ENCODE peak calls at places on chromosomes 16 and 17, in eight cellular contexts. I, K, A, Q, G, U, P and B are unnamed samples.
A peak's percentile ranks its signal among the peaks of the same experiment; 100 is the strongest.

GRCh38 chr17:53004902-53005301 is 817.8 kb upstream of the KIF2B start:
- DNase-seq in U (no peak), Q (no peak), P (no peak), A (no peak), K (no peak), I (no peak), G (no peak), B (no peak)

GRCh38 chr17:30352247-30352814 is 18.5 kb upstream of the TMIGD1 start:
- DNase-seq in G (no peak), U (no peak), A (no peak), I (no peak), K (no peak), Q (no peak), P (no peak), B (peak; percentile 81)

GRCh38 chr17:65531508-65532431 is 29.7 kb downstream of the AXIN2 start:
- DNase-seq in P (peak; percentile 60), G (peak; percentile 84), A (no peak), I (peak; percentile 50), K (no peak), U (peak; percentile 44), Q (no peak), B (no peak)

GRCh38 chr17:80092959-80093358 is 8.4 kb upstream of the GAA start:
- DNase-seq in A (no peak), K (no peak), P (no peak), Q (no peak), I (no peak), G (no peak), U (no peak), B (no peak)

GRCh38 chr17:12256380-12256995 is 235.8 kb downstream of the MAP2K4 start:
- DNase-seq in I (peak; percentile 56), Q (no peak), K (peak; percentile 35), G (peak; percentile 45), P (no peak), U (peak; percentile 53), A (peak; percentile 70), B (no peak)

GRCh38 chr16:919658-920631 is 50.8 kb downstream of the LMF1 start:
- DNase-seq in U (no peak), Q (no peak), G (no peak), P (peak; percentile 37), K (no peak), I (no peak), A (no peak), B (no peak)

GRCh38 chr17:1074886-1075665 is 78.1 kb downstream of the TIMM22 start:
- DNase-seq in A (no peak), P (peak; percentile 43), G (no peak), U (no peak), Q (no peak), I (no peak), K (no peak), B (no peak)

GRCh38 chr17:19290047-19290705 is 53.0 kb downstream of the EPN2 start:
- DNase-seq in I (no peak), A (no peak), Q (no peak), U (no peak), P (no peak), K (no peak), G (no peak), B (no peak)

GRCh38 chr17:17493986-17494466 is 2.2 kb downstream of the RASD1 start:
- DNase-seq in K (no peak), A (no peak), Q (no peak), P (no peak), U (no peak), G (no peak), I (no peak), B (no peak)

GRCh38 chr17:20008242-20009051 is 712 bp upstream of the SPECC1 start:
- DNase-seq in A (peak; percentile 69), U (no peak), K (peak; percentile 28), G (peak; percentile 38), P (peak; percentile 20), I (no peak), Q (no peak), B (no peak)

GRCh38 chr16:81593481-81593880 is 148.9 kb downstream of the CMIP start:
- DNase-seq in P (no peak), I (no peak), K (no peak), G (no peak), U (no peak), Q (no peak), A (no peak), B (no peak)

GRCh38 chr17:62064791-62065563 is at the start of gene MED13:
- DNase-seq in I (no peak), U (peak; percentile 64), Q (no peak), K (peak; percentile 68), P (peak; percentile 66), A (peak; percentile 82), G (peak; percentile 56), B (peak; percentile 92)

GRCh38 chr16:87834668-87835473 is 34.4 kb downstream of the SLC7A5 start:
- DNase-seq in K (no peak), G (no peak), U (no peak), A (no peak), I (no peak), P (no peak), Q (no peak), B (no peak)

GRCh38 chr16:69112285-69113129 is 7.1 kb downstream of the HAS3 start:
- DNase-seq in A (no peak), G (no peak), K (peak; percentile 64), Q (no peak), U (peak; percentile 71), I (no peak), P (peak; percentile 42), B (no peak)

GRCh38 chr16:75244844-75245758 is 6.3 kb downstream of the BCAR1 start:
- DNase-seq in A (peak; percentile 98), G (peak; percentile 80), U (peak; percentile 94), I (peak; percentile 96), K (peak; percentile 65), P (peak; percentile 84), Q (no peak), B (no peak)

GRCh38 chr16:30046178-30046577 is 15.1 kb upstream of the TLCD3B start:
- DNase-seq in U (no peak), A (no peak), P (no peak), G (no peak), Q (no peak), I (no peak), K (no peak), B (no peak)

GRCh38 chr16:84175351-84176081 is 11.3 kb downstream of the TAF1C start:
- DNase-seq in K (peak; percentile 74), G (peak; percentile 49), I (peak; percentile 21), A (no peak), U (peak; percentile 55), P (no peak), Q (no peak), B (no peak)
- H3K27ac ChIP-seq in K (no peak overlapping the region), G (peak overlapping the region; percentile 89), I (no peak overlapping the region), A (no peak overlapping the region), U (no peak overlapping the region), P (peak overlapping the region; percentile 92), Q (no peak overlapping the region), B (peak overlapping the region; percentile 63)

GRCh38 chr16:17939052-17939673 is 397.4 kb downstream of the NPIPA8 start:
- DNase-seq in I (no peak), G (no peak), K (no peak), U (no peak), P (no peak), Q (no peak), A (no peak), B (no peak)

GRCh38 chr16:17939723-17940122 is 396.8 kb downstream of the NPIPA8 start:
- DNase-seq in P (no peak), Q (no peak), A (no peak), G (no peak), U (no peak), I (no peak), K (no peak), B (no peak)

GRCh38 chr16:17938546-17938945 is 398.0 kb downstream of the NPIPA8 start:
- DNase-seq in A (no peak), P (no peak), Q (no peak), G (no peak), U (no peak), I (no peak), K (no peak), B (no peak)

GRCh38 chr16:17940584-17940983 is 396.0 kb downstream of the NPIPA8 start:
- DNase-seq in A (no peak), U (no peak), I (no peak), K (no peak), Q (no peak), G (no peak), P (no peak), B (no peak)

GRCh38 chr16:17937003-17937402 is 399.5 kb downstream of the NPIPA8 start:
- DNase-seq in G (no peak), A (no peak), U (no peak), I (no peak), K (no peak), Q (no peak), P (no peak), B (no peak)
- TF ChIP-seq CTCF in G (no peak), A (no peak), U (no peak), I (no peak), K (no peak), Q (no peak), P (no peak), B (no peak)

GRCh38 chr17:29107084-29107483 is 64.1 kb downstream of the PIPOX start:
- DNase-seq in P (no peak), U (no peak), G (no peak), Q (no peak), I (no peak), A (no peak), K (no peak), B (no peak)
- H3K27ac ChIP-seq in P (peak overlapping the region; percentile 81), U (no peak overlapping the region), G (no peak overlapping the region), Q (no peak overlapping the region), I (no peak overlapping the region), A (no peak overlapping the region), K (no peak overlapping the region), B (no peak overlapping the region)

DNA sequence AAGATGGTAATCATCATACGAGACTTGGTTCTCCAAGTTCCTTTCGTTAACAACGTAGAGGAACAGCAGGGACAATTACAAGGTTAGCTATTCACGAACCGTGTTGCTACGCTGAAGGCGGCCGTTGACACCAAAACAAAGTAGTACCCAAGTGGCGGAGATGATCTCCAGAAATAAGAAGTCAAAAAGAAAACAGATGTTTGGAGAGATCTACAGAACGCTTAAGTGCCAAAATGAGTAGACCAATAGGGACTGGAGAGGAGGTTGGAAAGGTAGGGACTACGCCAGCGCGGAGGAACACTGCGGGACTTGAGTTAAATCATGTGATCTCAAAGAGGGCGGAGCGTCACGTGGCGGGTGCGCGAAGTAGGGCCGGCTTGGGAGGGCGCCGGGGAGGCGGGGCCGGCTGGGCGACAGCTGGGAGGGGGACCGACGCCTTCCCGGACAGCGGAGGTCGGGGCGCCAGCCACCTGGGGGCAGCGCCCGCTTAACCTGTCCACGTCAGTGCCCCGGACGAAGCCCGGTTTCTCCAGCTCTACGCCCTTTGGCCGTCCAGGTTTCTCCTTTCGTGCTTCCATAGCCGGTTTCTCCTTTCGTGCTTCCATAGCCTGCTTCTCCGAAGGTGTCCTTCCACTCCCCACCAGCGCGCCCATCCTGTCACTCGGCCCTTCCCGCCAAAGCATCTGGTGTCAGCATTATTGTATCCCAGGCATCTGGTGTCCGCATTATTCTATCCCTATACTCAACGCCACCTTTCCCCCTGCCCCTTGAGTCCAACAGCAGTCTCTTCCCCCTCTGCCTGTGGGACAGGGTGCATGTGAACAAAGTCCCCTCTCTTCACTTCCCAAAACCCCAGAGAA is 698 bp upstream of the GABARAP start:
- DNase-seq in Q (peak; percentile 77), P (peak; percentile 97), A (peak; percentile 98), K (peak; percentile 98), I (peak; percentile 91), U (peak; percentile 97), G (peak; percentile 95), B (peak; percentile 99)
- TF ChIP-seq CTCF in Q (peak; percentile 13), P (no peak), A (no peak), K (no peak), I (no peak), U (peak; percentile 17), G (no peak), B (peak; percentile 9)

DNA sequence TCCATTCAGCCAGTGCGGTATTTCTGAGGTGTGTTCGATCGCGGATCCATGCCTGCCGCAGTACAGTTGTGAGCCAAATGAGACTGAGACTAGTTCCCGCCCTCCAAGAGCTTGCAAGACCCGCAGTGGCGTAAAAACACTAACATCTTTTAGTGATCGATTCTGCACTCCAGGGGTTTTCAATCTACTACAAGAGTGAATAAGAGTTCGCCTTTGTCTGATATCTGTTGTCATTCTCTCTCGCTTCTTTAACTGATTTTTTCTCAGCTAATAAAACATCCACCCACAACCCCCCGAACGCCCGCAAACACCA is 454 bp upstream of the RPL19 start:
- DNase-seq in I (no peak), A (no peak), U (no peak), P (no peak), G (no peak), K (no peak), Q (no peak), B (no peak)
- H3K27ac ChIP-seq in I (no peak overlapping the region), A (peak overlapping the region; percentile 92), U (peak overlapping the region; percentile 95), P (peak overlapping the region; percentile 97), G (peak overlapping the region; percentile 99), K (peak overlapping the region; percentile 91), Q (peak overlapping the region; percentile 93), B (peak overlapping the region; percentile 86)